ENCODE peak calls at places on chromosomes 2 and 18, in eight cellular contexts. L, Y, Z, F, X, B, M and U are unnamed samples.

GRCh38 chr18:59249186-59249774 is 24.0 kb downstream of the RAX start:
- DNase-seq in L (peak), Y (peak), Z (peak), F (peak), X (peak), B (no peak), M (peak), U (peak)

GRCh38 chr2:152761171-152761570 is 42.8 kb downstream of the ARL6IP6 start:
- DNase-seq in L (no peak), Y (no peak), Z (no peak), F (no peak), X (peak), B (no peak), M (no peak), U (no peak)

GRCh38 chr2:47451790-47452189 is 48.8 kb downstream of the MSH2 start:
- DNase-seq in L (no peak), Y (no peak), Z (no peak), F (no peak), X (no peak), B (no peak), M (no peak), U (no peak)

GRCh38 chr2:203470371-203470770 is 64.7 kb downstream of the RAPH1 start:
- DNase-seq in L (no peak), Y (no peak), Z (no peak), F (peak), X (no peak), B (no peak), M (no peak), U (no peak)

GRCh38 chr2:170163666-170164065 is 14.3 kb upstream of the MYO3B start:
- DNase-seq in L (peak), Y (no peak), Z (no peak), F (no peak), X (no peak), B (no peak), M (no peak), U (no peak)

GRCh38 chr2:162475661-162476060 is 131.7 kb downstream of the GCA start:
- DNase-seq in L (no peak), Y (no peak), Z (no peak), F (no peak), X (no peak), B (no peak), M (no peak), U (no peak)

GRCh38 chr2:231961349-231962166 is at the start of gene DIS3L2:
- DNase-seq in L (peak), Y (no peak), Z (no peak), F (peak), X (peak), B (peak), M (peak), U (peak)

GRCh38 chr2:18345848-18346247 is 214.6 kb downstream of the RDH14 start:
- DNase-seq in L (peak), Y (no peak), Z (no peak), F (no peak), X (no peak), B (no peak), M (no peak), U (no peak)

GRCh38 chr2:230128943-230129342 is 60.2 kb upstream of the SLC16A14 start:
- DNase-seq in L (peak), Y (no peak), Z (no peak), F (peak), X (peak), B (no peak), M (no peak), U (no peak)

GRCh38 chr18:49020129-49020528 is 69.4 kb upstream of the SMAD7 start:
- DNase-seq in L (no peak), Y (no peak), Z (no peak), F (peak), X (no peak), B (no peak), M (peak), U (peak)

GRCh38 chr2:42970151-42970550 is 177.8 kb upstream of the HAAO start:
- DNase-seq in L (peak), Y (no peak), Z (no peak), F (no peak), X (no peak), B (no peak), M (no peak), U (no peak)

GRCh38 chr2:191696001-191696400 is 18.1 kb downstream of the NABP1 start:
- DNase-seq in L (peak), Y (no peak), Z (peak), F (peak), X (peak), B (no peak), M (no peak), U (no peak)

GRCh38 chr2:205682239-205683021 is at the start of gene NRP2:
- DNase-seq in L (peak), Y (no peak), Z (no peak), F (peak), X (peak), B (peak), M (peak), U (peak)

GRCh38 chr2:27714053-27714452 is 50.4 kb downstream of the SLC4A1AP start:
- DNase-seq in L (no peak), Y (no peak), Z (no peak), F (no peak), X (no peak), B (no peak), M (no peak), U (peak)

GRCh38 chr18:45081579-45082181 is 401.0 kb downstream of the SETBP1 start:
- DNase-seq in L (no peak), Y (no peak), Z (no peak), F (no peak), X (peak), B (no peak), M (no peak), U (no peak)

GRCh38 chr2:186611526-186611925 is 21.7 kb downstream of the ITGAV start:
- DNase-seq in L (no peak), Y (no peak), Z (no peak), F (no peak), X (no peak), B (no peak), M (peak), U (no peak)

GRCh38 chr2:54332386-54332785 is 76.4 kb upstream of the TSPYL6 start:
- DNase-seq in L (peak), Y (no peak), Z (no peak), F (no peak), X (no peak), B (no peak), M (no peak), U (no peak)

GRCh38 chr2:18046558-18046957 is 168.1 kb downstream of the KCNS3 start:
- DNase-seq in L (peak), Y (no peak), Z (peak), F (no peak), X (peak), B (no peak), M (no peak), U (no peak)

GRCh38 chr18:2083691-2084090 is 487.6 kb downstream of the METTL4 start:
- DNase-seq in L (no peak), Y (no peak), Z (no peak), F (no peak), X (no peak), B (no peak), M (peak), U (no peak)

GRCh38 chr2:127108090-127108523 is 1.2 kb upstream of the BIN1 start:
- DNase-seq in L (no peak), Y (no peak), Z (no peak), F (no peak), X (no peak), B (no peak), M (no peak), U (no peak)

GRCh38 chr2:217990389-217990788 is 12.4 kb downstream of the TNS1 start:
- DNase-seq in L (no peak), Y (no peak), Z (no peak), F (no peak), X (no peak), B (no peak), M (no peak), U (no peak)

GRCh38 chr2:203928849-203929248 is 7.7 kb upstream of the ICOS start:
- DNase-seq in L (peak), Y (no peak), Z (no peak), F (no peak), X (peak), B (no peak), M (no peak), U (no peak)

GRCh38 chr2:65076345-65076710 is 20.1 kb downstream of the CEP68 start:
- DNase-seq in L (peak), Y (no peak), Z (peak), F (no peak), X (peak), B (no peak), M (no peak), U (no peak)

DNA sequence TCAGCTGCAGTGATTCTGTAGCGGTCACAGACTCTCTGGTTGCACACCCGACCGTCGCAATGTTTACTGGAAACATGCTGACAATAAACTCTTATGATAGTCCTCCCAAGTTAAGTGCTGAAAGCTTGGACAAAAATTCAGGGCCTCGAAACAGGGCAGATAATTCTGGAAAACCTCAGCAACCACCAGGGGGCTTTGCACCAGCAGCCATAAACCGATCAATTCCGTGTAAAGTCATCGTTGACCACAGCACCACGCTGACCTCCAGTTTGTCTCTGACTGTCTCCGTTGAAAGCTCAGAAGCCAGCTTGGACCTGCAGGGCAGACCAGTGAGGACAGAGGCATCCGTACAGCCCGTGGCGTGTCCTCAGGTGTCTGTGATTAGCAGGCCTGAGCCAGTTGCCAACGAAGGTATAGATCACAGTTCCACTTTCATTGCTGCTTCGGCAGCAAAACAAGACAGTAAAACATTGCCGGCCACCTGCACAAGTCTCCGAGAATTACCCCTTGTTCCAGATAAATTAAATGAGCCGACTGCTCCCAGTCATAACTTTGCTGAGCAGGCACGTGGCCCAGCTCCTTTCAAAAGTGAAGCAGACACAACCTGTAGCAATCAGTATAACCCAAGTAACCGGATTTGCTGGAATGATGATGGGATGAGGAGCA is 166.1 kb downstream of the ASXL3 start:
- DNase-seq in L (no peak), Y (no peak), Z (no peak), F (peak), X (no peak), B (no peak), M (no peak), U (no peak)
- TF ChIP-seq CTCF in L (no peak), Y (peak), Z (peak), F (no peak), X (no peak), B (peak), M (peak), U (no peak)

DNA sequence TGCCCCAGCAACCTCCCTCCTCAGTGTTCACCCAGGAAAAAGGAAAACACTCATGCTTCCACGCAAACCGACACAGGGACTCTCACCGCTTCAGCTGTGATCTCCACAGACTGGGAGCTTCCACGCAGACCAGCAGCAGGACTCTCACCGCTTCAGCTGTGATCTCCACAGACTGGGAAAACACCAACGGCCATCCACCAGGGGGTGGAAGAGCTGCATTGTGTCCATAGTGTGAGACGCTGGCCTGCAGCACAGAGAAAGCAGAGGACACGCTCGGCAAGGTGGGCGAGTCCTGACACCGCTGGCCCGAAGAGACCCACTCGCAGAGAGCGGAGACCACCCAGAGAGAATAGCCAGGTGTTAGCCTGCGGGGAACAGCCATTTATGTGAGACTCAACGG is 42.5 kb upstream of the NFATC1 start:
- DNase-seq in L (peak), Y (no peak), Z (no peak), F (no peak), X (peak), B (no peak), M (peak), U (no peak)
- TF ChIP-seq CTCF in L (peak), Y (no peak), Z (peak), F (no peak), X (peak), B (no peak), M (peak), U (no peak)

GRCh38 chr2:37457401-37457901 is 113.0 kb downstream of the QPCT start:
- DNase-seq in L (peak), Y (no peak), Z (no peak), F (no peak), X (peak), B (no peak), M (no peak), U (no peak)

GRCh38 chr2:37460866-37461229 is 116.4 kb downstream of the QPCT start:
- DNase-seq in L (no peak), Y (no peak), Z (no peak), F (no peak), X (no peak), B (no peak), M (no peak), U (no peak)

GRCh38 chr2:37456479-37456878 is 112.0 kb downstream of the QPCT start:
- DNase-seq in L (no peak), Y (no peak), Z (no peak), F (no peak), X (peak), B (no peak), M (no peak), U (no peak)

GRCh38 chr2:37459095-37459981 is 114.9 kb downstream of the QPCT start:
- DNase-seq in L (peak), Y (peak), Z (no peak), F (no peak), X (peak), B (no peak), M (no peak), U (no peak)

DNA sequence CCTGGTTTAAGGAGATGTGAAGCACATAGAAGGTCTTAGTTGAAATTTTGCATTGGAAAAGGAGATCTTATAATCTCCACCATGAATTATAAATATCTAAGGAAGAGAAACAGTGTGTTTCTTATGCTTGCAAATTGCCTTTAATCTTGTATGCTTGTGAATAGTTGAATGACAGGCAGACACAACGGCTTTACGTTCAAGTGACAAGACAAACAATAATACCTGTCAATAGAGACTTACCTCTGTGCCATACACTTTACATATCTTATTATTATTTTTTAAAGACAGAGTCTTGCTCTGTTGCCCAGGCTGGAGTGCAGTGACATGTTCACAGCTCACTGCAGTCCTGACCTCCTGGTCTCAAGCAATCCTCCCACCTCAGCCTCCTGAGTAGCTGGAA is 113.7 kb downstream of the QPCT start:
- DNase-seq in L (no peak), Y (no peak), Z (no peak), F (no peak), X (no peak), B (no peak), M (no peak), U (no peak)
- TF ChIP-seq CTCF in L (no peak), Y (no peak), Z (no peak), F (no peak), X (no peak), B (no peak), M (no peak), U (no peak)

GRCh38 chr2:197848602-197849001 is 44.2 kb downstream of the PLCL1 start:
- DNase-seq in L (no peak), Y (no peak), Z (no peak), F (no peak), X (no peak), B (no peak), M (no peak), U (no peak)

GRCh38 chr2:197852127-197852526 is 47.7 kb downstream of the PLCL1 start:
- DNase-seq in L (no peak), Y (no peak), Z (no peak), F (no peak), X (no peak), B (no peak), M (no peak), U (no peak)

GRCh38 chr2:197850882-197851281 is 46.5 kb downstream of the PLCL1 start:
- DNase-seq in L (peak), Y (no peak), Z (no peak), F (no peak), X (peak), B (no peak), M (no peak), U (no peak)

GRCh38 chr2:197853549-197853948 is 49.2 kb downstream of the PLCL1 start:
- DNase-seq in L (no peak), Y (no peak), Z (no peak), F (no peak), X (no peak), B (no peak), M (no peak), U (no peak)

GRCh38 chr2:197851451-197851850 is 47.1 kb downstream of the PLCL1 start:
- DNase-seq in L (no peak), Y (no peak), Z (no peak), F (no peak), X (no peak), B (no peak), M (no peak), U (peak)
- TF ChIP-seq CTCF in L (peak), Y (peak), Z (no peak), F (no peak), X (peak), B (peak), M (peak), U (peak)